ENCODE peak calls at places on chromosomes 16 and 17, in eight cellular contexts. J is testis, S is IMR-90, L is lower leg skin, X is HCT116, T is adrenal gland, R is H54, Q is stomach. B is an unnamed sample.

GRCh38 chr16:88941051-88941932 is 35.7 kb downstream of the CBFA2T3 start:
- DNase-seq in J (no peak), S (no peak), L (no peak), X (no peak), T (no peak), R (no peak), Q (peak; percentile 41), B (no peak)

GRCh38 chr17:37510056-37510455 is 20.4 kb downstream of the DUSP14 start:
- DNase-seq in J (no peak), S (no peak), L (no peak), X (no peak), T (no peak), R (no peak), Q (no peak), B (no peak)

GRCh38 chr16:65154321-65154720 is 32.5 kb upstream of the CDH11 start:
- DNase-seq in J (no peak), S (no peak), L (no peak), X (no peak), T (no peak), R (no peak), Q (no peak), B (no peak)

GRCh38 chr17:419073-419735 is 66.6 kb upstream of the RPH3AL start:
- DNase-seq in J (no peak), S (no peak), L (no peak), X (no peak), T (no peak), R (no peak), Q (no peak), B (no peak)

GRCh38 chr16:76784530-76784929 is 406.5 kb upstream of the MON1B start:
- DNase-seq in J (no peak), S (no peak), L (no peak), X (no peak), T (no peak), R (no peak), Q (no peak), B (no peak)

GRCh38 chr17:10769840-10770239 is 34.1 kb downstream of the TMEM238L start:
- DNase-seq in J (no peak), S (no peak), L (peak; percentile 83), X (no peak), T (no peak), R (no peak), Q (no peak), B (no peak)

GRCh38 chr17:4420692-4421131 is 13.0 kb upstream of the SPNS3 start:
- DNase-seq in J (peak; percentile 80), S (peak; percentile 74), L (no peak), X (peak; percentile 71), T (peak; percentile 67), R (peak; percentile 77), Q (peak; percentile 69), B (peak; percentile 34)

GRCh38 chr17:7782237-7782636 is 51.8 kb upstream of the KDM6B start:
- DNase-seq in J (no peak), S (peak; percentile 61), L (no peak), X (no peak), T (no peak), R (no peak), Q (no peak), B (no peak)

GRCh38 chr17:76968707-76969597 is 100.7 kb downstream of the MGAT5B start:
- DNase-seq in J (peak; percentile 56), S (no peak), L (no peak), X (no peak), T (no peak), R (no peak), Q (peak; percentile 60), B (no peak)

GRCh38 chr17:7477392-7478275 is 1.8 kb downstream of the ZBTB4 start:
- DNase-seq in J (peak; percentile 69), S (peak; percentile 95), L (peak; percentile 93), X (no peak), T (peak; percentile 75), R (no peak), Q (peak; percentile 60), B (no peak)

GRCh38 chr16:997440-998051 is 16.0 kb downstream of the SOX8 start:
- DNase-seq in J (no peak), S (peak; percentile 41), L (no peak), X (no peak), T (no peak), R (no peak), Q (peak; percentile 72), B (peak; percentile 55)

GRCh38 chr16:51120289-51121008 is 30.6 kb downstream of the SALL1 start:
- DNase-seq in J (no peak), S (no peak), L (no peak), X (no peak), T (no peak), R (no peak), Q (no peak), B (no peak)

GRCh38 chr16:72854537-72854936 is 193.4 kb downstream of the ZFHX3 start:
- DNase-seq in J (no peak), S (no peak), L (peak; percentile 3), X (no peak), T (no peak), R (no peak), Q (no peak), B (no peak)

GRCh38 chr17:76537288-76537577 is 276 bp downstream of the CYGB start:
- DNase-seq in J (peak; percentile 65), S (peak; percentile 39), L (no peak), X (no peak), T (no peak), R (no peak), Q (peak; percentile 52), B (peak; percentile 54)

GRCh38 chr16:4588961-4589360 is 25.7 kb downstream of the UBALD1 start:
- DNase-seq in J (no peak), S (no peak), L (no peak), X (no peak), T (no peak), R (no peak), Q (no peak), B (no peak)
- TF ChIP-seq POLR2A in J (no peak), S (no peak), L (no peak), X (no peak), T (no peak), R (no peak), Q (no peak), B (no peak)

DNA sequence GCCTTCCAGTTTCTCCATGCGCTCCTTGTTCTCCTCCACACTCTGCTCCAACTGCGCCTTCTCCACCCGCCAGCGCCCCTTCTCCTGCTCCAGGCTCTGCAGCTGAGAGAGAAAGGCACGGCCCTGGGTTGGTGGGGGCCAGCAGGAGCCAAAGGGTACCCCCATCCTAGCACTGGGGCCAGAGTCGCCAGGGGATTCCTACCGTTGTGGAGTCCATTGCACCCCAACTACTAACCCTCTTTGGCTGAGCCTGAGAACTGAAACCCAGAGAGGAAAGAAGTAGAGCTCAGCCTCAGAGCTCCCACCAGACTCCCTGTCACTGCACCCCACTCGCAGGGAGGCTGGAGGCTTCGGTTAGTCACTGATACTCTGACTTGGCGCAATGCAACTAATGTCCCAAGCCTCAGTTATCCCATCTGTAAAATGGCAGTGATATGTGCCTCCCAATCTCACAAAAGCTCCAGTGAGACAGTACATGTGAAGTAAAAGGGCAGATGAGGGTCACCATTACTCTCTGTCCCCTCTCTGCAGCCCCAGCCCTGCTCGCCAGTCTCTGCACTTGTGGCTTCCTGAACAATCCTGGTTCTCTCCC is 6.2 kb upstream of the SAMD14 start:
- DNase-seq in J (no peak), S (no peak), L (no peak), X (no peak), T (no peak), R (no peak), Q (no peak), B (no peak)
- TF ChIP-seq POLR2A in J (no peak), S (no peak), L (no peak), X (no peak), T (no peak), R (no peak), Q (no peak), B (no peak)

DNA sequence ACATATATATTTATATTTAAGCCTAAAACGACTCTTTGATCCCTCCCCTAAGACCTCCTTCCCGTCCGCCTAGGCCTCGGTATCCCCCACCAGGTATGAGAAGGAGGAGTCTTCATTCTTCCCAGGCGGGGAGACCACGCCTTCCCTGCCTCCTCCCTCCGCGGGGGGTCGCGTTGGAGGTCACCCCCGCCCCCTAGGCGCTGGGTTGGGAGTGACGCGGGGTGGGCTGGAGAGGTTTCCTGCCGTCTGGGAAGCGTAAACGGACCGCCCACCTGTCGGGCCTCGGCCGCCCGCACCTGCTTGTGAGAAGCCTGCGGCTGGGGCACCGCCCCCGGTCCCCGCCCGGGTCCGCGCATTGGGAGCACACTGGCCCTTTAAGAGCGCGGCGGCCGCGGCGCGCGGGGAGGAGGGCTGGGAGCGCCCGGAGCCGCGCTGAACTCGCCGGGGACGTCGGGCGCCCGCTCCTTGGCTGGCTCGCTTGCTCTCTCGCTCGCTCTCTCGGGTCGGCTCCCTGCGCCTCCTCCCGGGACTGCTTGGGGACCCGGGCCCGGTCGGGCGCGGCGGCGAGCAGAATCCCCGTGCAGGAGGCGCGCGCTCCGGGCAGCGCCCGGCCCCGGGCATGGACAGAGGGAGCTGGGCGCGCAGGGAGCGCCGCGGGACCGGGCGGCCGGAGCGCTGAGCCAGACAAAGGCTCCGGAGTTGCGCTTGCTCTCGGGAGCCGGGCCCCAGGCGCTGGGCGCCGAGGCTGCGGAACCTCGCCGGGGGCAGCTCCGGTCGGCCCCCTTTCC is at the start of gene MMP15:
- DNase-seq in J (peak; percentile 87), S (peak; percentile 50), L (peak; percentile 94), X (peak; percentile 94), T (peak; percentile 56), R (peak; percentile 76), Q (peak; percentile 94), B (peak; percentile 51)
- TF ChIP-seq POLR2A in J (no peak), S (no peak), L (no peak), X (peak; percentile 60), T (no peak), R (no peak), Q (peak; percentile 15), B (no peak)

GRCh38 chr17:31446195-31446967 is 54.9 kb downstream of the RAB11FIP4 start:
- DNase-seq in J (peak; percentile 29), S (no peak), L (no peak), X (no peak), T (no peak), R (no peak), Q (no peak), B (no peak)

GRCh38 chr17:31452101-31452500 is 60.6 kb downstream of the RAB11FIP4 start:
- DNase-seq in J (no peak), S (peak; percentile 8), L (no peak), X (no peak), T (no peak), R (no peak), Q (no peak), B (no peak)

GRCh38 chr17:31449746-31450145 is 58.3 kb downstream of the RAB11FIP4 start:
- DNase-seq in J (no peak), S (no peak), L (no peak), X (no peak), T (no peak), R (no peak), Q (no peak), B (no peak)

GRCh38 chr17:31452561-31453110 is 61.2 kb downstream of the RAB11FIP4 start:
- DNase-seq in J (no peak), S (no peak), L (no peak), X (no peak), T (no peak), R (no peak), Q (no peak), B (no peak)

DNA sequence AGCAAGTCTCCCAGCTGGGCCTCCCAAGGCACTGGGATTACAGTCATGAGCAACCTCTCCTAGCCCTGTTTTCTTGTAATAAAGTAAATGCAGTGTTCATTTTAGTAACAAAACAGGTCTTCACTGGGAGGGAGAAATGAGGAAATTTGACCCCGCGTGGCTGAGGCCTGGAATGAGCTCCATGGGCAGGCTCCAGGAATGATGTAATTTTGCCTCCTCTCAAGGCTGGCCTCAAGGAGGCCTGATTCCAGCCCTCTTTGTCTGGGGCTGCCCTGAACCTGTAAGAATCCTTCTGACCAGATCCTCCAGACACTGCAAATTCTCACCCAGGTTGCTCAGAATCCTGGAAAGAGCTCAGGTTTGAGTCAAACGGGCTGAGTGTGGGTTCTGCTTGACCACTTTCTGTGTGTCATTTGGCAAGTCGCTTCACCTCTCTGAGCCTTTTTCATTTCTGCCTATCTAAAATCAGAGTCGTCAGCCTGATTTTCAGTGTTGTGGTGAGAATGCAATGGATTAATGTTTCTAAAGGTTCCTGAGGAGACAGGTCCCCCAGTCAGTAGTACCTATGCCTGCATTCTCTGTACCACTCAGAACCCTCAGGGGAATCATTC is 57.1 kb downstream of the RAB11FIP4 start:
- DNase-seq in J (no peak), S (peak; percentile 62), L (no peak), X (no peak), T (no peak), R (no peak), Q (no peak), B (no peak)
- TF ChIP-seq POLR2A in J (no peak), S (no peak), L (no peak), X (no peak), T (no peak), R (no peak), Q (no peak), B (no peak)

B was measured in uterus.